ENCODE peak calls at places on chromosome 15, in nine cellular contexts. G is BE2C; R is NCI-H1105; M is stimulated activated CD8-positive, alpha-beta memory T cell treated with anti-CD3 and anti-CD28 coated beads, Interleukin-15, amount 100 ng/mL, for 24 hours; V is type B pancreatic cell; B is AG08395; Q is activated T-cell treated with anti-CD3 and anti-CD28 coated beads, Interleukin-2, amount 50 U/mL, for 4 hours; A is endothelial cell; N is endodermal cell. L is an unnamed sample.
A peak's percentile ranks its signal among the peaks of the same experiment; 100 is the strongest.

GRCh38 chr15:93072440-93073394 is 16.3 kb downstream of the RGMA start:
- DNase-seq in G (peak; percentile 86), R (peak; percentile 46), M (no peak), V (peak; percentile 91), B (peak; percentile 69), Q (no peak), A (peak; percentile 69), N (peak; percentile 95), L (peak; percentile 90)

GRCh38 chr15:75508741-75509532 is 57.4 kb upstream of the SIN3A start:
- DNase-seq in G (no peak), R (no peak), M (no peak), V (no peak), B (peak; percentile 43), Q (peak; percentile 7), A (peak; percentile 6), N (peak; percentile 56), L (peak; percentile 42)

GRCh38 chr15:90512281-90512680 is 17.4 kb upstream of the CRTC3 start:
- DNase-seq in G (no peak), R (no peak), M (no peak), V (no peak), B (no peak), Q (no peak), A (no peak), N (no peak), L (no peak)

GRCh38 chr15:86935841-86936240 is 856.2 kb downstream of the AGBL1 start:
- DNase-seq in G (no peak), R (no peak), M (no peak), V (no peak), B (no peak), Q (no peak), A (no peak), N (peak; percentile 75), L (no peak)

GRCh38 chr15:42728562-42728961 is 8.4 kb downstream of the CDAN1 start:
- DNase-seq in G (no peak), R (no peak), M (no peak), V (peak; percentile 50), B (no peak), Q (no peak), A (no peak), N (no peak), L (no peak)

GRCh38 chr15:90870354-90871096 is 2.1 kb downstream of the FURIN start:
- DNase-seq in G (no peak), R (no peak), M (no peak), V (no peak), B (no peak), Q (no peak), A (no peak), N (peak; percentile 69), L (no peak)

GRCh38 chr15:33310481-33311311 is at the start of gene RYR3:
- DNase-seq in G (peak; percentile 27), R (peak; percentile 11), M (no peak), V (peak; percentile 72), B (no peak), Q (no peak), A (peak; percentile 50), N (peak; percentile 89), L (peak; percentile 47)

GRCh38 chr15:71683401-71684274 is 126.7 kb upstream of the NR2E3 start:
- DNase-seq in G (no peak), R (no peak), M (no peak), V (no peak), B (peak; percentile 36), Q (no peak), A (no peak), N (no peak), L (no peak)

GRCh38 chr15:31136612-31137328 is 35.2 kb upstream of the TRPM1 start:
- DNase-seq in G (no peak), R (no peak), M (no peak), V (no peak), B (no peak), Q (no peak), A (no peak), N (no peak), L (no peak)

GRCh38 chr15:41603941-41604660 is 45.1 kb downstream of the TYRO3 start:
- DNase-seq in G (peak; percentile 85), R (peak; percentile 24), M (no peak), V (no peak), B (peak; percentile 80), Q (peak; percentile 55), A (peak; percentile 69), N (peak; percentile 91), L (peak; percentile 81)

GRCh38 chr15:25492315-25492714 is 53.5 kb upstream of the UBE3A start:
- DNase-seq in G (no peak), R (no peak), M (no peak), V (no peak), B (no peak), Q (no peak), A (no peak), N (no peak), L (no peak)

GRCh38 chr15:51982013-51982769 is 10.6 kb upstream of the LEO1 start:
- DNase-seq in G (peak; percentile 39), R (no peak), M (no peak), V (no peak), B (peak; percentile 79), Q (no peak), A (peak; percentile 22), N (no peak), L (peak; percentile 67)

GRCh38 chr15:42919308-42919707 is 1.3 kb downstream of the TTBK2 start:
- DNase-seq in G (no peak), R (no peak), M (no peak), V (no peak), B (no peak), Q (no peak), A (no peak), N (no peak), L (no peak)